ENCODE peak calls at places on chromosomes 11 and 22, in six cellular contexts. G, F, M, J, R and Q are unnamed samples.

GRCh38 chr11:34266090-34266912 is 91.5 kb downstream of the ABTB2 start:
- DNase-seq in G (peak), F (peak), M (no peak), J (peak), R (peak), Q (no peak)

GRCh38 chr11:68099474-68100405 is 21.4 kb downstream of the CHKA start:
- DNase-seq in G (no peak), F (peak), M (no peak), J (no peak), R (no peak), Q (peak)

GRCh38 chr11:5196731-5197130 is 3.8 kb downstream of the OR51V1 start:
- DNase-seq in G (peak), F (no peak), M (no peak), J (no peak), R (no peak), Q (no peak)

GRCh38 chr11:57493507-57494503 is 21.7 kb downstream of the SLC43A1 start:
- DNase-seq in G (peak), F (peak), M (peak), J (no peak), R (no peak), Q (peak)

GRCh38 chr11:119373917-119374631 is 7.4 kb downstream of the USP2 start:
- DNase-seq in G (peak), F (peak), M (no peak), J (peak), R (no peak), Q (peak)

GRCh38 chr11:96396637-96397036 is 6.8 kb downstream of the JRKL start:
- DNase-seq in G (no peak), F (no peak), M (no peak), J (no peak), R (no peak), Q (no peak)

GRCh38 chr11:82733444-82734119 is at the start of gene FAM181B:
- DNase-seq in G (peak), F (peak), M (peak), J (peak), R (no peak), Q (peak)

GRCh38 chr11:17703951-17704350 is 15.4 kb upstream of the MYOD1 start:
- DNase-seq in G (peak), F (peak), M (no peak), J (no peak), R (no peak), Q (no peak)

GRCh38 chr11:59429924-59430516 is 3.8 kb upstream of the OR5A2 start:
- DNase-seq in G (peak), F (peak), M (no peak), J (no peak), R (peak), Q (peak)

GRCh38 chr22:17562906-17563870 is at the start of gene SLC25A18:
- DNase-seq in G (peak), F (peak), M (no peak), J (peak), R (no peak), Q (no peak)

GRCh38 chr11:10551845-10552352 is 10.9 kb upstream of the RNF141 start:
- DNase-seq in G (no peak), F (no peak), M (no peak), J (no peak), R (no peak), Q (no peak)

DNA sequence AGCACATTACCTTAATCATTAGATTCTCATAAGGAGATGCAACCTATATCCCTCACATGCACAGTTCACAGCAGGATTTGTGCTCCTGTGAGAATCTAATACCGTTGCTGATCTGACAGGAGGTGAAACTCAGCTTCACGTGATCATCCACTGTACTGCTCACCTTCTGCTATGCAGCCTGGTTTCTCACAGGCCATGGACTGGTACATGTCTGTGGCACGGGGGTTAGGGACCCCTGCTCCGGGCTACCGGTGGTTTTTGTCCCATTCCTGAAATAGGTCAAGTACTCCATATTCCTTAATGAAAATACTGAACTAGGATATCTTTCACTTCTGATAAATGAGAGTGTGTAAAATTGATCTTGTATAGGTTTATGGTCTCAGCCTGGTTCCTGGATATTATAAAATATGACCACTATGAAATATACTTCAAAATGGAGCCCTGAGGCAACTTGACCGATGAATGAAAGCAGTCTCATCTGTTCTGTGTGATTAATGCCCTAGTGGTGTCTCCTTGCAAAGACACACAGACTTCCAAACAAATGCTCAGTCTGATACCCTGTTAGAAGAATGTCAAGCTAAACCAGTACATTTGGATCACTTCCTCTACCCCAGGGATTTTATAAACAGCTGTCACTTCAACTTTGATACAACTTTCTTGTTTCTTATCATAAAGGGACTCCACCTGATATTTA is 492.9 kb upstream of the ANO3 start:
- DNase-seq in G (no peak), F (no peak), M (no peak), J (no peak), R (no peak), Q (no peak)
- TF ChIP-seq CTCF in G (no peak), F (no peak), M (peak), J (no peak), R (no peak), Q (no peak)

GRCh38 chr11:31887180-31887579 is 76.1 kb upstream of the PAX6 start:
- DNase-seq in G (no peak), F (no peak), M (no peak), J (no peak), R (no peak), Q (no peak)
- TF ChIP-seq CTCF in G (no peak), F (peak), M (peak), J (no peak), R (no peak), Q (peak)

GRCh38 chr11:63508009-63508408 is 2.1 kb downstream of the LGALS12 start:
- DNase-seq in G (peak), F (peak), M (peak), J (no peak), R (no peak), Q (no peak)

GRCh38 chr11:63511349-63511748 is 5.5 kb downstream of the LGALS12 start:
- DNase-seq in G (no peak), F (no peak), M (no peak), J (no peak), R (no peak), Q (no peak)

GRCh38 chr11:63508745-63509144 is 2.9 kb downstream of the LGALS12 start:
- DNase-seq in G (no peak), F (no peak), M (no peak), J (no peak), R (no peak), Q (no peak)

GRCh38 chr11:63512816-63513215 is 6.9 kb downstream of the LGALS12 start:
- DNase-seq in G (no peak), F (no peak), M (no peak), J (no peak), R (no peak), Q (no peak)

DNA sequence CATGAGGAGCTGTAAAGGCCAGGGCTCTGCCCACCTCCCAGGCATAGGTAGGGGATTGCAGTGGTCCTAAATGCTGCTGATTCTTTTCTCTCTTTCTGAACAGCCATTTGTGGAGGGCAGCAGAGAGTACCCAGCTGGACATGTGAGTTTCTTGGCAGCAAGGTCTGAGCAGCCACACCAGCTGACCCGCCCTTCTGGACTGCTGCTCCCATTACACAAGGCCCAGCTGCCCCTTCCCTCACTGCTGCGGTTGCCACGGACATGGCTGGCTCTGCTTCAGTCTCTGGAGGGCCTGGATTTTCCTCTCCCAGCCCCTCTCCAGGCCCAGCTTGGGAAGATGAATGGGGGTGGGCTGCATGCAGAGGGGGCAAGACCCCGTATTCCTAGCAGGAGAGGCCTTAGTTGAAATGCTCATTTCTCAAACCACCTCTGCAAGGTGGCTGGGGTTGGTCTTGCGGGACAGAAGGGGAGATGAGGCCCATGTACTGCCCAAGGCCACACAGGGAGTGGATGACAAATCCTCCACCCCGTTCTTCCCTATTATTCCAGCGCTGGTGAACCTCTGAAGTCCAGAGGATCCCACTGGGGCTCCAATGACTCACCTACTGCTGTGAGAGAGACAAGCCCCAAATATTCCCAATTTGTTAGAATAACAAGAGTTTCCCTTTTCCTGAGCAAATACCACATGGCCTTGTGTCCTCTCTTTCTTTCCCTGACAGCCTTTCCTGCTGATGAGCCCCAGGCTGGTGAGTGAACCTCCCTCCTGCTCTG is 4.7 kb downstream of the LGALS12 start:
- DNase-seq in G (peak), F (peak), M (no peak), J (peak), R (peak), Q (no peak)
- TF ChIP-seq CTCF in G (no peak), F (peak), M (no peak), J (peak), R (peak), Q (no peak)

DNA sequence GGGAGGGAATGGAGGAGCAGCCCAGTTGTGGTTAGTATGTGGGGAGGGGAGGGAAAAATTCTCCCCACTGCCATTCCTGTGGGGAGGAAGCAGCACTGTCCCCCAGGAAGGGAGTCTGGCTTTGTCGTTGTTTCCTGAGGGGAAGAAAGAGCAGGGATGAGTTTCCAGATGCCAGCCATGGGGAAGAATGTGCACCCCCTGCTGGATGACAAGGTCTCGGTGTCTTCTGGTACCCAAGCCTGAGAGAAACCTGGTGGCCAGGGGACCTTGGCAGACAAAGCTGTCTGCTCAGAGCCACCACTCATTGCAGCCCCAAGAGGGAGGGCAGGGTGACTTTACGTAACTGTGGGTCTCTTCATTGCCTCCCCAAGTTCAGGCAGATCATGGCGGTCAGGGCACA is 81.3 kb upstream of the CD82 start:
- DNase-seq in G (peak), F (peak), M (no peak), J (no peak), R (no peak), Q (no peak)
- TF ChIP-seq CTCF in G (peak), F (peak), M (peak), J (no peak), R (peak), Q (peak)

DNA sequence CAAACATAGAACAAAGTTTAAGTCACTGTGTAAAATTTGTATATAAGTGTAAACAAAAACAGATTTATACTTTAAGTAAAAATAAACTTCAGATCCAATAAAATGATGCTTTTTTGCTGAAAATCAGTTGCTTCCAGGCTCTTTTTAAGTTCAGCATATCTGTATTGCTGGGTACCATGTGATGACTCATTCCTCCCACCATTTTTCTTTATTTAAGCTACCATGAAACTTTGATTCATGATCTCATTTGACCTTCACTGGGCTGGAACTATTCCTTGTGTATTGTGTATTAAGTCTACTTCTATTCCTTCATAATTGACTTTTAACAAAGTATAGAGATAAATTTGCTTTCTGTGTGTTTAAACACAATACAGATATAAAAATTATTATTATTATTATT is 46.3 kb upstream of the RRM1 start:
- DNase-seq in G (peak), F (no peak), M (no peak), J (no peak), R (no peak), Q (no peak)
- TF ChIP-seq CTCF in G (no peak), F (no peak), M (no peak), J (no peak), R (no peak), Q (no peak)

DNA sequence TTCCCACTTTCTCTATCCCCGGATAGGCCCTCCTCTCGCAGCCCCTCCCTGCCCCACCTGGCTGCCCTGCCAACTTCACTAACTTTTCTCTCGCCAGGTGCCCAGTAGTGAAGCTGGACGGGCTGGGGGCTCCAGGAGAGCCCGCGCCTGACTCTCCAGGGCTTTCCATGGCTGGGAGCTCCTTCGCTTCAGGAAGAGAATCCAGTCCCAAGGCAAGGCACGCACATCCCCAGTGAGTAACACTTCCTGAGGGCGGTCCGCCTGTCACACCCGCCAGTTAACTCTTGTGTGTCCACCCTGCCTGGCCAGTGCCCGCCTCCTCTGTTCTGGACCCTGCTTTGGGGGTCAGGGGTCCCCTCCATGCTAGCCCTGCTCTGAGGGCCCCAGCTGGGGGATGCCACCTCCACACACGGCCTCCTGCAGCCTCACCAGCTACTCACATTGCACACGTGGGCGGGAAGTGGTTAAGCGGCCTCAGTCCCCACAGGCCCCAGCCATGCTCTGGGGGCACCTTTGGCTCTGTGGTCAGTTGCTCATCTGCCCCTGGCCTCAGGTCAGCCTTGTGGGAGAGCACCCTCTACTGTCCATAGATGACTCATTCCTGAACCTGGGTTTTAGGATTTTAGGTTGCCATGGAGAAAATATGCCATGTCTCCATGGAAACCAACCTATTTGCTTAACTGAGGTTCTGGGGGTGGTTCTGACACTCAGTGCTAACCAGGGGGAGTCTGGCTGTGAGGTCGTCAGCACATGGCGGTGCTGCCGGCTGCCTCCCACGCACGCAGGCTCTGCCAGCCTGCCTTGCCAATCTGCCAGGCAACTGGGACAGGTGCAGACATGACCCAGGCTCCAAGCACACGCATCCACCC is at the start of gene RIN1:
- DNase-seq in G (peak), F (peak), M (no peak), J (no peak), R (peak), Q (no peak)
- TF ChIP-seq CTCF in G (peak), F (peak), M (peak), J (peak), R (peak), Q (peak)